ENCODE peak calls at places on chromosomes 6 and 20, in six cellular contexts. A is right lobe of liver, K is ovary, S is adrenal gland, W is HepG2, C is uterus. O is an unnamed sample. For H3K36me3, the result is how much of the 10 kb centered on the place peaks cover.

GRCh38 chr6:13046084-13046483 is 282.3 kb downstream of the TBC1D7 start:
- DNase-seq in A (no peak), K (no peak), S (no peak), W (no peak), C (no peak), O (no peak)

GRCh38 chr20:37349517-37350491 is 3.9 kb downstream of the SRC start:
- DNase-seq in A (no peak), K (no peak), S (peak), W (no peak), C (peak), O (no peak)

GRCh38 chr20:64145458-64146300 is 18.6 kb upstream of the MYT1 start:
- DNase-seq in A (no peak), K (no peak), S (no peak), W (no peak), C (no peak), O (peak)

GRCh38 chr20:46787986-46788762 is 78.7 kb downstream of the SLC2A10 start:
- DNase-seq in A (no peak), K (no peak), S (no peak), W (no peak), C (no peak), O (no peak)

GRCh38 chr6:15290962-15291704 is 45.3 kb downstream of the JARID2 start:
- DNase-seq in A (no peak), K (no peak), S (no peak), W (no peak), C (no peak), O (no peak)

GRCh38 chr6:1607557-1608221 is 2.0 kb upstream of the FOXC1 start:
- DNase-seq in A (no peak), K (no peak), S (no peak), W (peak), C (no peak), O (no peak)

GRCh38 chr20:60454491-60454890 is 496.3 kb downstream of the CDH26 start:
- DNase-seq in A (no peak), K (no peak), S (no peak), W (no peak), C (no peak), O (no peak)

GRCh38 chr6:31272856-31273626 is 1.1 kb upstream of the HLA-C start:
- DNase-seq in A (no peak), K (no peak), S (no peak), W (no peak), C (no peak), O (no peak)

GRCh38 chr20:4592316-4593148 is 129.2 kb upstream of the PRND start:
- DNase-seq in A (peak), K (peak), S (peak), W (peak), C (no peak), O (no peak)

GRCh38 chr6:2669067-2669710 is 81.5 kb downstream of the MYLK4 start:
- DNase-seq in A (no peak), K (no peak), S (no peak), W (no peak), C (no peak), O (no peak)

GRCh38 chr6:47741807-47742206 is 40.0 kb upstream of the OPN5 start:
- DNase-seq in A (no peak), K (no peak), S (no peak), W (no peak), C (no peak), O (peak)

DNA sequence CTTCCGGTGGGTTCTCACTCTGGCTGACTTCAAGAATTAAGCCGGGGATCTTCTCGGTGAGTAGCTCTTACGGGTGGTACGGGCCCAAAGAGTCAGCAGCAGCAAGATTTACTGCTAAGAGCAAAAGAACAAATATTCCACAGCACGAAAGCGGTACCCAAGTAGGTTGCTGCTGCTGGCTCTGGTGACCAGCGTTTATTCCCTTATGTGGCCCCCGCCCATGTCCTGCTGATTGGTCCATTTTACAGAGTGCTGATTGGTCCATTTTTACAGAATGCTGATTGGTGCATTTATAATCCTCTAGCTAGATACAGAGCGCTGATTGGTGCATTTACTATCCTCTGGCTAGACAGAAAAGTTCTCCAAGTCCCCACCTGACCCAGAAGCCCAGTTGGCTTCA is 44.3 kb downstream of the FAM50B start:
- DNase-seq in A (no peak), K (no peak), S (no peak), W (no peak), C (peak), O (no peak)
- H3K4me3 ChIP-seq in A (no peak), K (no peak), S (no peak), W (no peak), C (no peak), O (no peak)

GRCh38 chr20:62369508-62370114 is 2.5 kb upstream of the LAMA5 start:
- DNase-seq in A (no peak), K (no peak), S (no peak), W (no peak), C (no peak), O (peak)
- TF ChIP-seq POLR2A in A (no peak), K (no peak), S (no peak), W (no peak), C (no peak), O (no peak)

DNA sequence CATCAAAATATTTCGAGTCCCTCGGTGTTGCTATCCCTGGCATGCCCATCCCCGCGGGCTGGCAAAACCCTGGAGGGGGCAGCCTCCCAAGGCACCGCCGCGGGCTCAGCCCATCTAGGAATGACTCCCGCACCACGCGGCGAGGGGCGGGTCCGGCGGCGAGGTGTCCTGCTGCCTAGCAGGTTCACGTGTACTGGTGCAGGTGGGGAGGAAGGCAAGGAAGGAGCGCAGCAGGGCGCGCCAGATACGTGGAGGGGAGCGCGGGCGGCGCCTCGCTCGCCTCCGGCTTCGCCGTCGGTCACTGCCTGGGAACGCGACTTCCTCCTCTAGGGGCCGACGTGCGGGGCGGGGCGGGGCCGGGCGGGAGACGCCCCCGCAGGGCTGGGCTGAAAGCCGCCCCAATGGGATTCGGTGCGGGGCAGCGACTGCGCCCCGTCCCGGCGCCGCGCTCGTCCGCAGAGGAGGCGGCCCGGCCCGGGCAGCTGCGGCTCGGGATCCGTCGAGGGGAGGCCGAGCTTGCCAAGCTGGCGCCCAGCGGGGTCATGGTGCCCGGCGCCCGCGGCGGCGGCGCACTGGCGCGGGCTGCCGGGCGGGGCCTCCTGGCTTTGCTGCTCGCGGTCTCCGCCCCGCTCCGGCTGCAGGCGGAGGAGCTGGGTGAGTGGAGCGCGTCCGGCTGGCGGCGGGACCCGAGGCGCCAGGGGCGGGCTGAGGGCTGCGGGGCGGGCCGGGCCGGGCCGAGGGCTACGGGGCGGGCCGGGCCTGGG is at the start of gene DCBLD1:
- DNase-seq in A (peak), K (peak), S (peak), W (peak), C (peak), O (peak)
- H3K36me3 ChIP-seq in A (under half), K (under half), S (under half), W (under half), C (under half), O (under half)

GRCh38 chr6:159106627-159107241 is 61.9 kb upstream of the TAGAP start:
- DNase-seq in A (no peak), K (no peak), S (peak), W (peak), C (peak), O (peak)
- H3K4me3 ChIP-seq in A (no peak), K (no peak), S (no peak), W (no peak), C (no peak), O (no peak)

DNA sequence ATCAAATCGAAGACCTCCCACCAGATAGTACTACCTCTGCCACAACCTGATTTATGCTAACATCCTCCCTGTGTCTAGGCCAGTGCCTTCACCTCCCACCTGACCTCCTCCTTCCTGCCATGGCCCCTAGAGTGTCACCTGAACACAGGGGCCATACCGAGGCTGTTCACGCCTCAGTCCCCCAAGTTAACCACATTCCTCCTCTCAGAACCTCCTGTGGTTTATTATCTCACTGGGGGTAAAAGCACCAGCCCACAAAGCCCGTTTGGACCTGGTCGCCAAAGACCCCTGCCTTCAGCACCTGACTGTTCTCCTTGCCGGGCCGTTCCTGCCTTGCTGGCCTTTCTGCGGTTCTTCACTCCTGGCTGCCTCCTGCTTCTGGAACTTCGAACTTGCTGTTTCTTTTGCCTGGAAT is 13.7 kb downstream of the MAS1 start:
- DNase-seq in A (no peak), K (no peak), S (no peak), W (no peak), C (no peak), O (no peak)
- TF ChIP-seq POLR2A in A (no peak), K (no peak), S (no peak), W (no peak), C (no peak), O (no peak)

DNA sequence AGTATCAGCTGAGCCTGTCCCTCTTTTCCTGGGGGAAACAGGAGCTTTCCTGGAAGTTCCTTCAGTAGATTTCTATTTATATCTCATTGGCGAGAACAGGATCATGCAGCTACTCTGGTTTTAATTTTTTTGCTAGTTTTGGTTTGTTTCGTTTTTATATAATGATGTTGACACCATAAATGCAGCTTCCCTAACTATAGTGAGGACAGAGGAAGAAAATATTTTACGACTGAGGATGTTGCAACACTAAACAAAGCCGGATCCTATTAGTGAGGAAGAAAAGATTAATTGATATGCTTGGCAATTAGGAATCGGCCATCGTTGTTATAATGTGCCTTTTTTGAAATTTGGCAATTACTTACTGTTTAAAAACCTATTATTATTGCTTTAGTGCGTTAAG is 16.6 kb downstream of the KDM1B start:
- DNase-seq in A (no peak), K (no peak), S (no peak), W (no peak), C (no peak), O (no peak)
- H3K36me3 ChIP-seq in A (under half), K (under half), S (under half), W (under half), C (under half), O (half or more)

GRCh38 chr6:155349956-155350355 is 35.7 kb upstream of the TFB1M start:
- DNase-seq in A (no peak), K (no peak), S (no peak), W (no peak), C (no peak), O (no peak)
- H3K4me3 ChIP-seq in A (no peak), K (no peak), S (no peak), W (no peak), C (no peak), O (no peak)

O was measured in heart left ventricle.